ENCODE peak calls at places on chromosomes 11 and 22, in six cellular contexts. O is GM12865; E is prostate gland; W is fibroblast of mammary gland; P is T-helper 9 cell; V is effector memory CD4-positive, alpha-beta T cell. X is an unnamed sample.

GRCh38 chr22:17831527-17832251 is 57.4 kb upstream of the BID start:
- DNase-seq in V (no peak), O (no peak), E (no peak), W (peak; percentile 77), P (no peak), X (no peak)

GRCh38 chr22:47309476-47309875 is 547.0 kb downstream of the TBC1D22A start:
- DNase-seq in P (no peak), O (no peak), E (no peak), V (no peak), W (no peak), X (no peak)

GRCh38 chr11:69488543-69488940 is 7.1 kb downstream of the LINC01488 start:
- DNase-seq in P (no peak), E (no peak), V (no peak), W (no peak), O (no peak), X (no peak)

GRCh38 chr11:118397448-118397847 is 4.0 kb upstream of the ATP5MG start:
- DNase-seq in W (no peak), V (no peak), P (no peak), O (no peak), E (no peak), X (no peak)

GRCh38 chr11:134614141-134614540 is 202.1 kb upstream of the B3GAT1 start:
- DNase-seq in E (no peak), V (no peak), O (no peak), P (no peak), W (no peak), X (no peak)

GRCh38 chr11:33552756-33553155 is 147.9 kb downstream of the C11orf91 start:
- DNase-seq in W (no peak), E (no peak), V (no peak), P (no peak), O (no peak), X (no peak)

GRCh38 chr11:44575288-44575672 is 9.8 kb downstream of the CD82 start:
- DNase-seq in P (no peak), V (no peak), O (no peak), W (peak; percentile 87), E (no peak), X (peak; percentile 62)

GRCh38 chr11:6992026-6992425 is 28.1 kb downstream of the ZNF214 start:
- DNase-seq in V (no peak), E (peak; percentile 35), O (no peak), P (no peak), W (peak; percentile 23), X (no peak)

GRCh38 chr22:21026783-21027692 is 5.3 kb downstream of the SLC7A4 start:
- DNase-seq in E (peak; percentile 49), P (no peak), V (no peak), O (no peak), W (peak; percentile 51), X (no peak)

GRCh38 chr11:72079776-72080325 is 491 bp downstream of the NUMA1 start:
- DNase-seq in V (no peak), P (peak; percentile 27), W (no peak), O (no peak), E (peak; percentile 68), X (no peak)

GRCh38 chr11:130675456-130675855 is 227.0 kb downstream of the ADAMTS15 start:
- DNase-seq in O (no peak), P (no peak), E (no peak), W (peak; percentile 93), V (no peak), X (peak; percentile 47)

GRCh38 chr11:119671048-119671447 is 58.0 kb downstream of the NECTIN1 start:
- DNase-seq in W (peak; percentile 88), P (no peak), V (no peak), E (no peak), O (no peak), X (no peak)

GRCh38 chr11:66882540-66882939 is 25.7 kb downstream of the LRFN4 start:
- DNase-seq in O (no peak), E (peak; percentile 61), P (no peak), W (no peak), V (no peak), X (no peak)

GRCh38 chr11:74321487-74322188 is 10.2 kb upstream of the P4HA3 start:
- DNase-seq in W (peak; percentile 82), E (no peak), O (peak; percentile 54), V (no peak), P (no peak), X (peak; percentile 72)

GRCh38 chr11:112995423-112996084 is 34.3 kb downstream of the NCAM1 start:
- DNase-seq in E (no peak), O (no peak), W (no peak), P (no peak), V (no peak), X (no peak)

X was measured in NB4.